ENCODE peak calls at places on chromosomes 4 and X, in four cellular contexts. One of them, this sample, is unnamed.

GRCh38 chr4:79049840-79050520 is 110.7 kb upstream of the PAQR3 start:
- DNase-seq in GM23338: peak
- DNase-seq in GM12878: no peak
- DNase-seq in K562: no peak
- DNase-seq in this sample: no peak

GRCh38 chr4:91935217-91935616 is 368.5 kb upstream of the GRID2 start:
- DNase-seq in GM23338: no peak
- DNase-seq in GM12878: no peak
- DNase-seq in K562: no peak
- DNase-seq in this sample: no peak

GRCh38 chr4:84855774-84856173 is 110.7 kb downstream of the WDFY3 start:
- DNase-seq in GM23338: no peak
- DNase-seq in GM12878: no peak
- DNase-seq in K562: no peak
- DNase-seq in this sample: no peak

GRCh38 chr4:20305976-20306375 is 54.3 kb downstream of the SLIT2 start:
- DNase-seq in GM23338: peak
- DNase-seq in GM12878: no peak
- DNase-seq in K562: no peak
- DNase-seq in this sample: no peak

GRCh38 chr4:28926156-28926555 is 1794.0 kb upstream of the PCDH7 start:
- DNase-seq in GM23338: no peak
- DNase-seq in GM12878: no peak
- DNase-seq in K562: no peak
- DNase-seq in this sample: no peak

GRCh38 chr4:161555689-161556660 is 607.8 kb downstream of the FSTL5 start:
- DNase-seq in GM23338: no peak
- DNase-seq in GM12878: peak
- DNase-seq in K562: no peak
- DNase-seq in this sample: no peak

GRCh38 chrX:123682182-123682581 is 50.7 kb downstream of the THOC2 start:
- DNase-seq in GM23338: no peak
- DNase-seq in GM12878: no peak
- DNase-seq in K562: peak
- DNase-seq in this sample: no peak

GRCh38 chrX:72663737-72664136 is 50.4 kb downstream of the PHKA1 start:
- DNase-seq in GM23338: no peak
- DNase-seq in GM12878: no peak
- DNase-seq in K562: no peak
- DNase-seq in this sample: no peak

GRCh38 chr4:4950891-4951290 is 68.4 kb downstream of the CYTL1 start:
- DNase-seq in GM23338: no peak
- DNase-seq in GM12878: no peak
- DNase-seq in K562: no peak
- DNase-seq in this sample: no peak

GRCh38 chr4:57154191-57154590 is 44.0 kb upstream of the IGFBP7 start:
- DNase-seq in GM23338: no peak
- DNase-seq in GM12878: no peak
- DNase-seq in K562: no peak
- DNase-seq in this sample: peak

GRCh38 chr4:88009871-88010270 is 2.4 kb downstream of the PKD2 start:
- DNase-seq in GM23338: no peak
- DNase-seq in GM12878: no peak
- DNase-seq in K562: no peak
- DNase-seq in this sample: no peak

GRCh38 chrX:39729834-39730670 is 367.7 kb downstream of the BCOR start:
- DNase-seq in GM23338: peak
- DNase-seq in GM12878: no peak
- DNase-seq in K562: no peak
- DNase-seq in this sample: no peak

GRCh38 chrX:132127748-132128147 is at the start of gene FRMD7:
- DNase-seq in GM23338: no peak
- DNase-seq in GM12878: no peak
- DNase-seq in K562: no peak
- DNase-seq in this sample: no peak

GRCh38 chr4:145927055-145927454 is 11.6 kb downstream of the ZNF827 start:
- DNase-seq in GM23338: no peak
- DNase-seq in GM12878: no peak
- DNase-seq in K562: no peak
- DNase-seq in this sample: no peak
- TF ChIP-seq EZH2 in GM23338: no peak
- TF ChIP-seq EZH2 in GM12878: no peak
- TF ChIP-seq EZH2 in K562: no peak
- TF ChIP-seq EZH2 in this sample: no peak

DNA sequence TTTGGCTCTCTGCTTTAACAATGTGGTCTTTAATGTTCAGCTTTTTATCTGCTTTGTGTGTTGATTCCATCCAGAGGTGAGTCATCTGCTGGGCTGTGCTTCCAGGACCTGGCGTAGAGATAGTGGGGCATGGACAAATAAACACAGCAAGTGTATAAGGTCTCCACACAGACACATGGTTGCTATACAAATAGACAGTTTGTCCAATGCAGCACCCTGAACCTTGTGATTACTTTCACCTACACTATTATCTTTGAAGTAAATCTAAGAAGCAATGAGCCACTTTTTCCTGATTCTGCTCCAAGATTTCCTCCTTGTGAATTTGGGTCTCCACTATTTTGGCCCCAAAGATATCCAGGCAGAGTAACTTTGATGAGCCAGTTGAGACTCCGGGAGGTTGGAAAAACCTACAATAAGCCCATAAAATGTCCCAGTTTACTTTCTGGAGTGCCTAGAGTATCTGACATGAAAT is 12.1 kb downstream of the PPARGC1A start:
- DNase-seq in GM23338: no peak
- DNase-seq in GM12878: no peak
- DNase-seq in K562: no peak
- DNase-seq in this sample: no peak
- TF ChIP-seq POLR2AphosphoS5 in GM23338: no peak
- TF ChIP-seq POLR2AphosphoS5 in GM12878: no peak
- TF ChIP-seq POLR2AphosphoS5 in K562: no peak
- TF ChIP-seq POLR2AphosphoS5 in this sample: no peak

DNA sequence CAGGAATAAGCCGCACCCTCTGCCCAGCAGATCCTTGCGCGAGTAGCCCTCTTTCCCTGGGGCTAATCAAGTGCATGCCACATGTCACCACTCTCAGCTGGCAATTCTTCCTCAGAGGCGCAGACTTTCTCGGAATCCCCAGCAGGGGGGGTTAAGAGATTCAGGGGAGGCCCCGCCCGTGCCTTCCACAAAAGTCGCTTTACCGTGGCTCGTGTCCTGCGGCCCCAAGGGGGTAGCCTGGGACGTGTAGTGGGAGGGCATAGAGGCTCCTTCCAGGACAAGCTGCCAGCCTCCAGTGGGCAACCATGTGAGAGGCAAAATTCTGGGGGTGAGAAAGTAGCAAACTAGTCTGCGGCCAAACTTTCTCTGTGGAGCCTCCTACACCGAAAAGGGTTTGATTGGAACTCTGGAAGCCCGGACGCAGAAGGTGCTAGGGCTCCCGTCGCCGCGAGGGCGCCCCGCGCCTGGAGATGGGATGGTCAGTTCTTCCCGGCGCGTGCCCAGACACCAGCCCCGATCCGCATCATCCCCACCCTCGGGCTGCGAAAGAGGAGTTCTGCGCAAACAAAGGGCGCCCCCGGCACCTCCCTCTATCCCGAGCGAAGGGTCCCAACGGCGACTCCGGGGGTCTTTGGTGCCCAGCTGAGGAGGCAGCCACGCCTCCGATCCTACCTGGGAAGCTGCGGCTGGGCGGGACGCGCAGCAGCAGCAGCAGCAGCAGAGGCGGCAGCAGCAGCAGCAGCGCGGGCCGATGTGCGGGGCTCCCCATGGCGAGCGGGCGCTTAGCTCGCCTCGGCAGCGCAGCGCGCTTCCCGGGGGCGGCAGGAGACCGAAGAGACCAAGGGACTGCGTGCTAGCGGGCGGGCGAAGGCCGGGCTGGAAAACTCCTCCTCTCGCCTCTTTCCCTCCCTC is at the start of gene SRPX:
- DNase-seq in GM23338: peak
- DNase-seq in GM12878: no peak
- DNase-seq in K562: peak
- DNase-seq in this sample: no peak
- TF ChIP-seq EZH2 in GM23338: no peak
- TF ChIP-seq EZH2 in GM12878: no peak
- TF ChIP-seq EZH2 in K562: no peak
- TF ChIP-seq EZH2 in this sample: no peak

DNA sequence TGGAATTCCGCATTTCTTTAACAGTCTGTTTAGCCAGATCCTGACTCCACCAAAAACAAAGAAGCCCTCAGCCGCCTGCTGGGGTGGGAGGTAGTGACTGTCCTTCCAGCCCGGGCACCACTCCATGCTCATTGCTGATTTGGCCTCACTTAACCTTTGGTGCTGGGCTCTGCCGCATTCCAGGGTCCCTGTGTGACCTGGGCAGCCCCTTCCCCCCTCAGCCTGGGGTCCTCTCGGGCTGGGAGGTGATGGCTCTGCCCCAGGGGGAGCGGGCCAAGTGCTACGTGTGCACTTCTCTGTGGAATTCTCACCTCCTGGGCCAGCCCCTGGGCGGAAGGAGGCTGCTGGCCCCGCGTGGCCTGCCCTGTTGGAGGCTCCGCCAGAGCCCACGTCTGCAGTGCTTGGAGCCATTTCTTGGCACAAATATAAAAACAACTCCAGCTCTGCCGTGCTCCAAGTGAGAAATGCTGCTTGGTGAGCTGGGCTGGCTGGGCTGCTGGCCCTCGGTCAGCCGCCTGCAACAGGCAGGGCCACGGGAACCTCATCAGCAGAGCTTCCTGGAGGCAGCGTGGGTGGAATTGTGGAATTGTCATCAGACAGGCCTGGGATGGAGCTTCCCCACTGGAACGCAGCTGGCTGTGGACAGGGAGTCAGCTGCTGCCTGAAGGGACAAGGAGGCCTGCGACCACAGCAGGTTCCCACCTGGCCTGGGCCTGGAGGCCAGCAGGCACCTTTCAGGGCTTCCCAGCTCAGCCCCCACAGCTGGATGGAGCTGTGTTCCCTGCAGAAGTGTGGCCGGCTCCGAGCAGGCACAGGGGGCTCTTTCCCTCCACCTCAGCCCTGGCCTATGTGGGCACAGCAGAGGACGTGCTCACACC is 66.0 kb downstream of the TRMT44 start:
- DNase-seq in GM23338: peak
- DNase-seq in GM12878: no peak
- DNase-seq in K562: no peak
- DNase-seq in this sample: no peak
- TF ChIP-seq POLR2AphosphoS5 in GM23338: no peak
- TF ChIP-seq POLR2AphosphoS5 in GM12878: no peak
- TF ChIP-seq POLR2AphosphoS5 in K562: no peak
- TF ChIP-seq POLR2AphosphoS5 in this sample: no peak

GRCh38 chr4:1521821-1522361 is 115.6 kb upstream of the NKX1-1 start:
- DNase-seq in GM23338: no peak
- DNase-seq in GM12878: no peak
- DNase-seq in K562: no peak
- DNase-seq in this sample: no peak
- TF ChIP-seq EZH2 in GM23338: no peak
- TF ChIP-seq EZH2 in GM12878: no peak
- TF ChIP-seq EZH2 in K562: no peak
- TF ChIP-seq EZH2 in this sample: no peak

GRCh38 chr4:7186081-7186480 is 6.3 kb upstream of the SORCS2 start:
- DNase-seq in GM23338: peak
- DNase-seq in GM12878: no peak
- DNase-seq in K562: peak
- DNase-seq in this sample: no peak
- TF ChIP-seq POLR2AphosphoS5 in GM23338: no peak
- TF ChIP-seq POLR2AphosphoS5 in GM12878: no peak
- TF ChIP-seq POLR2AphosphoS5 in K562: no peak
- TF ChIP-seq POLR2AphosphoS5 in this sample: no peak

DNA sequence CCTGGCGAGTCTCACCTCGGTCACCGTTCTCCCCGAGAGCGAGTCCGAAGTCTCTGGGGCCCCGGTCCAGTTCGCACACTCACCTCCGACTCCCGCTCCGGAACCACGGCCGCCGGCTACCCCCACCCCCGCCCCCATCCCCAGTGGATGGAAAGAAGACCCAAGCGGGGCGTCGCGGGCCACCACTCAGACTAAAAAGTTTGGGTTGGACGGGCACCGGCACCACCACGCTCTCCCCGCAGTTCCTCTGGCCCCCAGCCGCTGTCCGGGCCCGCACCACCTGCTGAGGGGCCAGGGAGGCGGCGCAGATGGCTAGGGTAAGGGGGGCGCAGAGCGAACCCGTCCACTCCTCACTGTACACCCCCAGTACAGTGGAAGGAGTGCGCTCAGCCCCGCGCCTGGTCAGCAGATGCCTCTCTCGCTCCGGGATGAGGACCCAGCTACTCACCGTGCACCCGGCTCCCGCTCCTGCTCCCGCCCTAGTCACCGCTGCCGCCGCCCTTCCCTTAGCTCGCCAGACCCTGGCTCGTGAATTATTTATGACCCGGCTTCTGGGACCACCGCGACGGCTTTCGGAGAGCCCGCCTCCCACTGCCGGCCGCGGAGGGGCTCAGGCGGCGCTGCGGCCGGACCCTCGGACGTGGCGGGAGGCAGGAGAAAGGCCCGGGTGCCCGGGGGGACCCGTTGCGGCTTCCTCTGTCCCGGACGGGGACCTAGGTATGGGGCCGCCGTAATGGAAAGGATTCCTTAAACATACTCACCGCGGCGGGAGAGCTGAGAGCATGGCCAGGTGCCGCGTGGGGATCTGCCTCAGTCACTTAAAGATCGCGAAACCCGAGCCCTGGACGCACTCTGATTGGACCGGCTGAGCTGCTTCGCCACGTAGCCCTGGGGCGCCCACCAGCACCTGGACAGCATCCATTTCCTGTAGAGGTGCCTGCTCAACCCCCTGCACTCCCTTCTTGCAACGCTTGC is at the start of gene PROM1:
- DNase-seq in GM23338: peak
- DNase-seq in GM12878: no peak
- DNase-seq in K562: no peak
- DNase-seq in this sample: no peak
- TF ChIP-seq EZH2 in GM23338: no peak
- TF ChIP-seq EZH2 in GM12878: no peak
- TF ChIP-seq EZH2 in K562: no peak
- TF ChIP-seq EZH2 in this sample: no peak

DNA sequence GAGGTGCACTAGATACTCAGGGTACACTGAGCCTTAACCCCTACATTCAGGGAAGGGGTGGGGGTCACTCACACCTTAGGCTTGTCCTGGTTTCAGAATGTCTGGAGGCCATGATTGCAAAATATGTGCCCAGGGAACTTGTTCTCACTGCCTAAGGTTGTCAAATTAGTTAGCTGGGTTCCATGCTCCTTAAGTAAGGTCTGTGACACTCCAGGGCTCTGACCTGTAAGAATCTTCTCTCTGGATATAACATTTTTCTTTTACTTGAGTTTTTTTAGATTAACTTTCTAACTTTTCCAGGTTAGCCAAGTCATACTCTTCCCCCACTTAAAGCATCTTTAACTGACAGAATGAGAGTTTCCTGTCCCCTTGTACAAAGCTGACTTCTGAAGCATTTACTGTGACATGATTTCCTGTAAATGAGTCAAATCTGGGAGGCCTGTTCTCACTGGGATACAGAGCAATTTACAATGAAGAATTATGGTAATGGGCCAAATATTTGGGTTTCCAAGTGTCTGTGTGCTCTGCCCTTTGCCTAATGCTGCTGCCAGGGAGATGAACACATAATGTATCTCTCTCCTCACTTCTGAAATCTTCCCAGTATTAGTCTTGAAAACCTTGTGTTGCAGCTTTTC is 101.7 kb downstream of the GATB start:
- DNase-seq in GM23338: no peak
- DNase-seq in GM12878: no peak
- DNase-seq in K562: no peak
- DNase-seq in this sample: no peak
- TF ChIP-seq POLR2AphosphoS5 in GM23338: no peak
- TF ChIP-seq POLR2AphosphoS5 in GM12878: no peak
- TF ChIP-seq POLR2AphosphoS5 in K562: no peak
- TF ChIP-seq POLR2AphosphoS5 in this sample: no peak

This sample was measured in SK-N-MC.